ENCODE peak calls at places on chromosome 2, in five cellular contexts. One of them, this sample, is unnamed.

GRCh38 chr2:134917958-134918517 is 584 bp upstream of the CCNT2 start:
- DNase-seq in H9: no peak
- DNase-seq in H1: no peak
- DNase-seq in mesenchymal stem cell: peak
- DNase-seq in neuronal stem cell: peak
- DNase-seq in this sample: peak

GRCh38 chr2:45141883-45142866 is 132.9 kb upstream of the SIX2 start:
- DNase-seq in H9: no peak
- DNase-seq in H1: no peak
- DNase-seq in mesenchymal stem cell: no peak
- DNase-seq in neuronal stem cell: no peak
- DNase-seq in this sample: no peak

GRCh38 chr2:7523557-7524210 is 606.5 kb downstream of the RNF144A start:
- DNase-seq in H9: no peak
- DNase-seq in H1: no peak
- DNase-seq in mesenchymal stem cell: no peak
- DNase-seq in neuronal stem cell: no peak
- DNase-seq in this sample: no peak

GRCh38 chr2:68971591-68972231 is 2.7 kb upstream of the GKN1 start:
- DNase-seq in H9: no peak
- DNase-seq in H1: no peak
- DNase-seq in mesenchymal stem cell: peak
- DNase-seq in neuronal stem cell: no peak
- DNase-seq in this sample: peak

GRCh38 chr2:11022064-11022463 is 110.3 kb downstream of the KCNF1 start:
- DNase-seq in H9: no peak
- DNase-seq in H1: peak
- DNase-seq in mesenchymal stem cell: no peak
- DNase-seq in neuronal stem cell: no peak
- DNase-seq in this sample: no peak

GRCh38 chr2:182406221-182406620 is 20.6 kb downstream of the PDE1A start:
- DNase-seq in H9: no peak
- DNase-seq in H1: no peak
- DNase-seq in mesenchymal stem cell: no peak
- DNase-seq in neuronal stem cell: no peak
- DNase-seq in this sample: no peak

GRCh38 chr2:89845532-89845931 is 1154.1 kb downstream of the RPIA start:
- DNase-seq in H9: no peak
- DNase-seq in H1: no peak
- DNase-seq in mesenchymal stem cell: no peak
- DNase-seq in neuronal stem cell: no peak
- DNase-seq in this sample: no peak

GRCh38 chr2:108565778-108566375 is 31.6 kb downstream of the LIMS1 start:
- DNase-seq in H9: no peak
- DNase-seq in H1: no peak
- DNase-seq in mesenchymal stem cell: no peak
- DNase-seq in neuronal stem cell: no peak
- DNase-seq in this sample: no peak

GRCh38 chr2:225793736-225794550 is 394.4 kb downstream of the NYAP2 start:
- DNase-seq in H9: no peak
- DNase-seq in H1: no peak
- DNase-seq in mesenchymal stem cell: no peak
- DNase-seq in neuronal stem cell: no peak
- DNase-seq in this sample: no peak

GRCh38 chr2:170022692-170023091 is 155.3 kb upstream of the MYO3B start:
- DNase-seq in H9: no peak
- DNase-seq in H1: no peak
- DNase-seq in mesenchymal stem cell: peak
- DNase-seq in neuronal stem cell: no peak
- DNase-seq in this sample: no peak

GRCh38 chr2:30193104-30193681 is 38.1 kb upstream of the LBH start:
- DNase-seq in H9: no peak
- DNase-seq in H1: no peak
- DNase-seq in mesenchymal stem cell: peak
- DNase-seq in neuronal stem cell: no peak
- DNase-seq in this sample: no peak
- H2AK5ac ChIP-seq in H9: no peak
- H2AK5ac ChIP-seq in H1: no peak
- H2AK5ac ChIP-seq in mesenchymal stem cell: no peak
- H2AK5ac ChIP-seq in neuronal stem cell: peak
- H2AK5ac ChIP-seq in this sample: no peak

GRCh38 chr2:228018311-228018710 is 146.9 kb downstream of the DAW1 start:
- DNase-seq in H9: no peak
- DNase-seq in H1: no peak
- DNase-seq in mesenchymal stem cell: no peak
- DNase-seq in neuronal stem cell: no peak
- DNase-seq in this sample: no peak

GRCh38 chr2:228016402-228016801 is 145.0 kb downstream of the DAW1 start:
- DNase-seq in H9: peak
- DNase-seq in H1: no peak
- DNase-seq in mesenchymal stem cell: no peak
- DNase-seq in neuronal stem cell: no peak
- DNase-seq in this sample: no peak

GRCh38 chr2:228017784-228018183 is 146.4 kb downstream of the DAW1 start:
- DNase-seq in H9: no peak
- DNase-seq in H1: no peak
- DNase-seq in mesenchymal stem cell: no peak
- DNase-seq in neuronal stem cell: no peak
- DNase-seq in this sample: no peak

GRCh38 chr2:228015741-228016140 is 144.3 kb downstream of the DAW1 start:
- DNase-seq in H9: no peak
- DNase-seq in H1: no peak
- DNase-seq in mesenchymal stem cell: no peak
- DNase-seq in neuronal stem cell: no peak
- DNase-seq in this sample: no peak
- H2BK12ac ChIP-seq in H9: no peak
- H2BK12ac ChIP-seq in H1: no peak
- H2BK12ac ChIP-seq in mesenchymal stem cell: no peak
- H2BK12ac ChIP-seq in neuronal stem cell: no peak
- H2BK12ac ChIP-seq in this sample: no peak

GRCh38 chr2:67388680-67389079 is 8.5 kb upstream of the ETAA1 start:
- DNase-seq in H9: peak
- DNase-seq in H1: no peak
- DNase-seq in mesenchymal stem cell: no peak
- DNase-seq in neuronal stem cell: no peak
- DNase-seq in this sample: no peak

GRCh38 chr2:67389286-67389685 is 7.8 kb upstream of the ETAA1 start:
- DNase-seq in H9: no peak
- DNase-seq in H1: no peak
- DNase-seq in mesenchymal stem cell: no peak
- DNase-seq in neuronal stem cell: no peak
- DNase-seq in this sample: peak

GRCh38 chr2:67379048-67379447 is 18.1 kb upstream of the ETAA1 start:
- DNase-seq in H9: no peak
- DNase-seq in H1: no peak
- DNase-seq in mesenchymal stem cell: no peak
- DNase-seq in neuronal stem cell: no peak
- DNase-seq in this sample: no peak

GRCh38 chr2:67389788-67390187 is 7.3 kb upstream of the ETAA1 start:
- DNase-seq in H9: no peak
- DNase-seq in H1: no peak
- DNase-seq in mesenchymal stem cell: no peak
- DNase-seq in neuronal stem cell: no peak
- DNase-seq in this sample: no peak

GRCh38 chr2:67384115-67384823 is 12.9 kb upstream of the ETAA1 start:
- DNase-seq in H9: no peak
- DNase-seq in H1: no peak
- DNase-seq in mesenchymal stem cell: no peak
- DNase-seq in neuronal stem cell: no peak
- DNase-seq in this sample: no peak
- H3K18ac ChIP-seq in H9: no peak
- H3K18ac ChIP-seq in H1: no peak
- H3K18ac ChIP-seq in mesenchymal stem cell: no peak
- H3K18ac ChIP-seq in neuronal stem cell: no peak
- H3K18ac ChIP-seq in this sample: no peak

GRCh38 chr2:100744589-100744988 is 75.3 kb upstream of the NPAS2 start:
- DNase-seq in H9: no peak
- DNase-seq in H1: no peak
- DNase-seq in mesenchymal stem cell: peak
- DNase-seq in neuronal stem cell: no peak
- DNase-seq in this sample: no peak
- H2AK5ac ChIP-seq in H9: no peak
- H2AK5ac ChIP-seq in H1: no peak
- H2AK5ac ChIP-seq in mesenchymal stem cell: no peak
- H2AK5ac ChIP-seq in neuronal stem cell: peak
- H2AK5ac ChIP-seq in this sample: no peak

GRCh38 chr2:59746291-59746690 is 807.2 kb downstream of the BCL11A start:
- DNase-seq in H9: no peak
- DNase-seq in H1: no peak
- DNase-seq in mesenchymal stem cell: no peak
- DNase-seq in neuronal stem cell: no peak
- DNase-seq in this sample: no peak
- H2BK12ac ChIP-seq in H9: no peak
- H2BK12ac ChIP-seq in H1: no peak
- H2BK12ac ChIP-seq in mesenchymal stem cell: no peak
- H2BK12ac ChIP-seq in neuronal stem cell: no peak
- H2BK12ac ChIP-seq in this sample: no peak

GRCh38 chr2:16051841-16052564 is 111.7 kb downstream of the MYCN start:
- DNase-seq in H9: no peak
- DNase-seq in H1: no peak
- DNase-seq in mesenchymal stem cell: no peak
- DNase-seq in neuronal stem cell: no peak
- DNase-seq in this sample: no peak

GRCh38 chr2:16051046-16051489 is 110.7 kb downstream of the MYCN start:
- DNase-seq in H9: no peak
- DNase-seq in H1: no peak
- DNase-seq in mesenchymal stem cell: no peak
- DNase-seq in neuronal stem cell: no peak
- DNase-seq in this sample: no peak

GRCh38 chr2:16055848-16056580 is 115.7 kb downstream of the MYCN start:
- DNase-seq in H9: no peak
- DNase-seq in H1: no peak
- DNase-seq in mesenchymal stem cell: no peak
- DNase-seq in neuronal stem cell: no peak
- DNase-seq in this sample: no peak

GRCh38 chr2:16050261-16051045 is 110.1 kb downstream of the MYCN start:
- DNase-seq in H9: no peak
- DNase-seq in H1: no peak
- DNase-seq in mesenchymal stem cell: no peak
- DNase-seq in neuronal stem cell: no peak
- DNase-seq in this sample: no peak

GRCh38 chr2:16053437-16054257 is 113.3 kb downstream of the MYCN start:
- DNase-seq in H9: no peak
- DNase-seq in H1: no peak
- DNase-seq in mesenchymal stem cell: no peak
- DNase-seq in neuronal stem cell: no peak
- DNase-seq in this sample: no peak
- H3K18ac ChIP-seq in H9: no peak
- H3K18ac ChIP-seq in H1: no peak
- H3K18ac ChIP-seq in mesenchymal stem cell: no peak
- H3K18ac ChIP-seq in neuronal stem cell: no peak
- H3K18ac ChIP-seq in this sample: no peak

GRCh38 chr2:19859565-19859964 is 42.2 kb downstream of the TTC32 start:
- DNase-seq in H9: no peak
- DNase-seq in H1: no peak
- DNase-seq in mesenchymal stem cell: no peak
- DNase-seq in neuronal stem cell: no peak
- DNase-seq in this sample: no peak
- H2AK5ac ChIP-seq in H9: no peak
- H2AK5ac ChIP-seq in H1: no peak
- H2AK5ac ChIP-seq in mesenchymal stem cell: no peak
- H2AK5ac ChIP-seq in neuronal stem cell: no peak
- H2AK5ac ChIP-seq in this sample: no peak

This sample was measured in trophoblast cell.